ENCODE peak calls at places on chromosomes 5 and 9, in ten cellular contexts. One of them, this sample, is unnamed.

GRCh38 chr9:99720455-99721050 is 101.1 kb upstream of the NR4A3 start:
- DNase-seq in CD8-positive, alpha-beta T cell: no peak
- DNase-seq in fibroblast of lung: peak; percentile 33
- DNase-seq in endothelial cell: no peak
- DNase-seq in spleen: no peak
- DNase-seq in neural progenitor cell: no peak
- DNase-seq in CD14-positive monocyte: no peak
- DNase-seq in natural killer cell: no peak
- DNase-seq in cardiac muscle cell: peak; percentile 7
- DNase-seq in GM20000: peak; percentile 31
- DNase-seq in this sample: no peak

GRCh38 chr9:77977210-77977611 is 54.4 kb downstream of the GNAQ start:
- DNase-seq in fibroblast of lung: peak; percentile 81
- DNase-seq in endothelial cell: peak; percentile 74
- DNase-seq in CD14-positive monocyte: peak; percentile 53
- DNase-seq in cardiac muscle cell: peak; percentile 86
- DNase-seq in GM20000: peak; percentile 21
- DNase-seq in natural killer cell: peak; percentile 24
- DNase-seq in CD8-positive, alpha-beta T cell: no peak
- DNase-seq in neural progenitor cell: peak; percentile 39
- DNase-seq in spleen: no peak
- DNase-seq in this sample: no peak

GRCh38 chr5:378976-379742 is 57.6 kb downstream of the AHRR start:
- DNase-seq in cardiac muscle cell: no peak
- DNase-seq in endothelial cell: no peak
- DNase-seq in fibroblast of lung: no peak
- DNase-seq in CD8-positive, alpha-beta T cell: no peak
- DNase-seq in spleen: peak; percentile 58
- DNase-seq in natural killer cell: no peak
- DNase-seq in CD14-positive monocyte: peak; percentile 8
- DNase-seq in GM20000: no peak
- DNase-seq in neural progenitor cell: no peak
- DNase-seq in this sample: no peak

GRCh38 chr9:127698985-127699670 is 7.7 kb upstream of the CFAP157 start:
- DNase-seq in CD14-positive monocyte: peak; percentile 99
- DNase-seq in GM20000: peak; percentile 95
- DNase-seq in CD8-positive, alpha-beta T cell: peak; percentile 73
- DNase-seq in spleen: peak; percentile 96
- DNase-seq in endothelial cell: peak; percentile 91
- DNase-seq in cardiac muscle cell: peak; percentile 99
- DNase-seq in natural killer cell: peak; percentile 89
- DNase-seq in fibroblast of lung: peak; percentile 97
- DNase-seq in neural progenitor cell: peak; percentile 97
- DNase-seq in this sample: peak; percentile 100

GRCh38 chr5:15791859-15792258 is 291.9 kb downstream of the FBXL7 start:
- DNase-seq in cardiac muscle cell: no peak
- DNase-seq in CD8-positive, alpha-beta T cell: no peak
- DNase-seq in endothelial cell: no peak
- DNase-seq in GM20000: no peak
- DNase-seq in CD14-positive monocyte: no peak
- DNase-seq in neural progenitor cell: no peak
- DNase-seq in fibroblast of lung: peak; percentile 18
- DNase-seq in natural killer cell: no peak
- DNase-seq in spleen: no peak
- DNase-seq in this sample: no peak

GRCh38 chr5:111194925-111195324 is 29.3 kb upstream of the CAMK4 start:
- DNase-seq in endothelial cell: no peak
- DNase-seq in neural progenitor cell: no peak
- DNase-seq in natural killer cell: no peak
- DNase-seq in fibroblast of lung: peak; percentile 31
- DNase-seq in cardiac muscle cell: no peak
- DNase-seq in spleen: no peak
- DNase-seq in GM20000: no peak
- DNase-seq in CD14-positive monocyte: no peak
- DNase-seq in CD8-positive, alpha-beta T cell: no peak
- DNase-seq in this sample: no peak

GRCh38 chr9:125758986-125759811 is 12.0 kb downstream of the PBX3 start:
- DNase-seq in cardiac muscle cell: peak; percentile 32
- DNase-seq in spleen: peak; percentile 77
- DNase-seq in neural progenitor cell: peak; percentile 45
- DNase-seq in fibroblast of lung: no peak
- DNase-seq in CD8-positive, alpha-beta T cell: no peak
- DNase-seq in GM20000: no peak
- DNase-seq in CD14-positive monocyte: peak; percentile 81
- DNase-seq in endothelial cell: no peak
- DNase-seq in natural killer cell: no peak
- DNase-seq in this sample: no peak

GRCh38 chr5:142433526-142434321 is 108.9 kb upstream of the SPRY4 start:
- DNase-seq in CD14-positive monocyte: no peak
- DNase-seq in neural progenitor cell: no peak
- DNase-seq in endothelial cell: no peak
- DNase-seq in cardiac muscle cell: peak; percentile 81
- DNase-seq in spleen: no peak
- DNase-seq in natural killer cell: no peak
- DNase-seq in fibroblast of lung: peak; percentile 42
- DNase-seq in CD8-positive, alpha-beta T cell: no peak
- DNase-seq in GM20000: no peak
- DNase-seq in this sample: no peak

GRCh38 chr9:82183181-82183860 is 194.7 kb downstream of the SPATA31D1 start:
- DNase-seq in CD8-positive, alpha-beta T cell: no peak
- DNase-seq in spleen: no peak
- DNase-seq in natural killer cell: no peak
- DNase-seq in endothelial cell: no peak
- DNase-seq in cardiac muscle cell: peak; percentile 3
- DNase-seq in GM20000: no peak
- DNase-seq in fibroblast of lung: no peak
- DNase-seq in CD14-positive monocyte: no peak
- DNase-seq in neural progenitor cell: no peak
- DNase-seq in this sample: no peak

GRCh38 chr5:2780421-2781171 is 29.1 kb upstream of the IRX2 start:
- DNase-seq in natural killer cell: no peak
- DNase-seq in neural progenitor cell: no peak
- DNase-seq in fibroblast of lung: no peak
- DNase-seq in endothelial cell: no peak
- DNase-seq in spleen: no peak
- DNase-seq in cardiac muscle cell: no peak
- DNase-seq in GM20000: no peak
- DNase-seq in CD14-positive monocyte: no peak
- DNase-seq in CD8-positive, alpha-beta T cell: no peak
- DNase-seq in this sample: peak; percentile 87

GRCh38 chr5:138568061-138568824 is 7.0 kb downstream of the HSPA9 start:
- DNase-seq in CD14-positive monocyte: no peak
- DNase-seq in neural progenitor cell: no peak
- DNase-seq in endothelial cell: no peak
- DNase-seq in cardiac muscle cell: no peak
- DNase-seq in natural killer cell: no peak
- DNase-seq in fibroblast of lung: no peak
- DNase-seq in GM20000: no peak
- DNase-seq in CD8-positive, alpha-beta T cell: no peak
- DNase-seq in spleen: no peak
- DNase-seq in this sample: no peak

GRCh38 chr5:10018670-10019069 is 231.0 kb downstream of the ATPSCKMT start:
- DNase-seq in CD8-positive, alpha-beta T cell: no peak
- DNase-seq in fibroblast of lung: peak; percentile 91
- DNase-seq in GM20000: peak; percentile 0
- DNase-seq in neural progenitor cell: no peak
- DNase-seq in natural killer cell: no peak
- DNase-seq in spleen: no peak
- DNase-seq in cardiac muscle cell: peak; percentile 93
- DNase-seq in CD14-positive monocyte: no peak
- DNase-seq in endothelial cell: no peak
- DNase-seq in this sample: peak; percentile 77

GRCh38 chr5:1474183-1474839 is 29.1 kb upstream of the SLC6A3 start:
- DNase-seq in natural killer cell: no peak
- DNase-seq in spleen: peak; percentile 76
- DNase-seq in CD8-positive, alpha-beta T cell: no peak
- DNase-seq in endothelial cell: no peak
- DNase-seq in fibroblast of lung: no peak
- DNase-seq in cardiac muscle cell: no peak
- DNase-seq in CD14-positive monocyte: no peak
- DNase-seq in GM20000: no peak
- DNase-seq in neural progenitor cell: no peak
- DNase-seq in this sample: no peak

DNA sequence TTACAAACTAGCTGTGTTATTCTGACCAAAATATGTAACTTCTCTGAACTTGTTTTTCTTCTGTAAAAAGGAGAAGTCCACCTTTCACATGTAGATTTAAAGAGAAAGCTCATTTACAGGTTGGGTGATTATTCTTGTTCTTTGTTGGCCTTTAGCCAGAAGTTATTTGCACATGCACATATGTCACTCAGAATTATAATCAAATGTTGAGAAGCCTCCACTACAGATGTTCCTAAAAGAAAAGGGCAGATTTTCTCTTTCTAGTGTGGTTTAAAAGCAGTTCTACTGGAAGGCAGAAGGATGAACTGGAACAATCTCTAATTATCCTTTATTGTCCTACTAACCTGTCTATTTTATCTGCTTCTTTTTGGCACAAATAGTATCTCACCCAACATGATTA is 209.8 kb upstream of the ELAVL2 start:
- DNase-seq in spleen: no peak
- DNase-seq in CD14-positive monocyte: no peak
- DNase-seq in neural progenitor cell: no peak
- DNase-seq in fibroblast of lung: no peak
- DNase-seq in CD8-positive, alpha-beta T cell: no peak
- DNase-seq in GM20000: no peak
- DNase-seq in endothelial cell: no peak
- DNase-seq in cardiac muscle cell: no peak
- DNase-seq in natural killer cell: no peak
- DNase-seq in this sample: no peak
- TF ChIP-seq CTCF in spleen: no peak
- TF ChIP-seq CTCF in CD14-positive monocyte: no peak
- TF ChIP-seq CTCF in neural progenitor cell: no peak
- TF ChIP-seq CTCF in fibroblast of lung: no peak
- TF ChIP-seq CTCF in CD8-positive, alpha-beta T cell: no peak
- TF ChIP-seq CTCF in GM20000: no peak
- TF ChIP-seq CTCF in endothelial cell: no peak
- TF ChIP-seq CTCF in cardiac muscle cell: no peak
- TF ChIP-seq CTCF in natural killer cell: no peak
- TF ChIP-seq CTCF in this sample: no peak

GRCh38 chr9:73565026-73565425 is 413.4 kb downstream of the ANXA1 start:
- DNase-seq in fibroblast of lung: no peak
- DNase-seq in GM20000: no peak
- DNase-seq in cardiac muscle cell: peak; percentile 17
- DNase-seq in CD8-positive, alpha-beta T cell: no peak
- DNase-seq in endothelial cell: no peak
- DNase-seq in natural killer cell: no peak
- DNase-seq in spleen: no peak
- DNase-seq in neural progenitor cell: no peak
- DNase-seq in CD14-positive monocyte: no peak
- DNase-seq in this sample: no peak

GRCh38 chr9:73566627-73567026 is 415.0 kb downstream of the ANXA1 start:
- DNase-seq in cardiac muscle cell: no peak
- DNase-seq in endothelial cell: no peak
- DNase-seq in CD8-positive, alpha-beta T cell: no peak
- DNase-seq in neural progenitor cell: no peak
- DNase-seq in GM20000: no peak
- DNase-seq in CD14-positive monocyte: no peak
- DNase-seq in natural killer cell: no peak
- DNase-seq in fibroblast of lung: no peak
- DNase-seq in spleen: no peak
- DNase-seq in this sample: no peak

GRCh38 chr9:73565833-73566465 is 414.3 kb downstream of the ANXA1 start:
- DNase-seq in natural killer cell: no peak
- DNase-seq in endothelial cell: peak; percentile 21
- DNase-seq in cardiac muscle cell: peak; percentile 59
- DNase-seq in fibroblast of lung: no peak
- DNase-seq in CD8-positive, alpha-beta T cell: no peak
- DNase-seq in CD14-positive monocyte: no peak
- DNase-seq in spleen: no peak
- DNase-seq in GM20000: peak; percentile 2
- DNase-seq in neural progenitor cell: peak; percentile 59
- DNase-seq in this sample: no peak
- TF ChIP-seq CTCF in natural killer cell: no peak
- TF ChIP-seq CTCF in endothelial cell: no peak
- TF ChIP-seq CTCF in cardiac muscle cell: peak; percentile 55
- TF ChIP-seq CTCF in fibroblast of lung: no peak
- TF ChIP-seq CTCF in CD8-positive, alpha-beta T cell: no peak
- TF ChIP-seq CTCF in CD14-positive monocyte: peak; percentile 11
- TF ChIP-seq CTCF in spleen: no peak
- TF ChIP-seq CTCF in GM20000: peak; percentile 50
- TF ChIP-seq CTCF in neural progenitor cell: peak; percentile 71
- TF ChIP-seq CTCF in this sample: no peak

DNA sequence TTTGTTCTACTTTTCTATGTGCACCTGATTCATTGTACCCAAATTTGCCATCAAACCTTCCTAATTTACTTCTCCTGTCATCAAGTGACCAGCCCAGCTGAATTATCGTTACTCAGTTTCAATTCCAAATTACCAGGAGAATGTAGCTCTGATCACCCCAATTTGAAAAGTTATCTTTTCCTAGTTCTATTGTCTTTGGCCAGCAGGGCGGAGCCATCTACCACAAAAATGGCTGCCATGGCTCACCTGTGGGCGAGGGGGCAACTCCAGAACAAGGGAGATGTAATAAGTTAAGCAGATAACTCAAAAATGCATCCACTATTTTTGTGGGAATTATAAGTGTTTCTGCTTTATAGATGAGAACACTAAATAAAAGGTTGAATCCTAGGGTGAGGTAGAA is 133.8 kb upstream of the MOCS2 start:
- DNase-seq in natural killer cell: no peak
- DNase-seq in endothelial cell: no peak
- DNase-seq in CD14-positive monocyte: no peak
- DNase-seq in GM20000: no peak
- DNase-seq in CD8-positive, alpha-beta T cell: no peak
- DNase-seq in cardiac muscle cell: no peak
- DNase-seq in neural progenitor cell: no peak
- DNase-seq in fibroblast of lung: no peak
- DNase-seq in spleen: no peak
- DNase-seq in this sample: no peak
- TF ChIP-seq CTCF in natural killer cell: no peak
- TF ChIP-seq CTCF in endothelial cell: no peak
- TF ChIP-seq CTCF in CD14-positive monocyte: no peak
- TF ChIP-seq CTCF in GM20000: no peak
- TF ChIP-seq CTCF in CD8-positive, alpha-beta T cell: no peak
- TF ChIP-seq CTCF in cardiac muscle cell: no peak
- TF ChIP-seq CTCF in neural progenitor cell: peak; percentile 14
- TF ChIP-seq CTCF in fibroblast of lung: no peak
- TF ChIP-seq CTCF in spleen: no peak
- TF ChIP-seq CTCF in this sample: no peak

GRCh38 chr9:85112933-85113418 is 443.4 kb downstream of the NTRK2 start:
- DNase-seq in cardiac muscle cell: no peak
- DNase-seq in fibroblast of lung: no peak
- DNase-seq in neural progenitor cell: no peak
- DNase-seq in spleen: no peak
- DNase-seq in natural killer cell: no peak
- DNase-seq in CD14-positive monocyte: no peak
- DNase-seq in endothelial cell: no peak
- DNase-seq in GM20000: no peak
- DNase-seq in CD8-positive, alpha-beta T cell: no peak
- DNase-seq in this sample: no peak

GRCh38 chr9:85108806-85109205 is 439.3 kb downstream of the NTRK2 start:
- DNase-seq in GM20000: no peak
- DNase-seq in endothelial cell: no peak
- DNase-seq in neural progenitor cell: no peak
- DNase-seq in CD14-positive monocyte: no peak
- DNase-seq in CD8-positive, alpha-beta T cell: no peak
- DNase-seq in fibroblast of lung: no peak
- DNase-seq in natural killer cell: no peak
- DNase-seq in cardiac muscle cell: no peak
- DNase-seq in spleen: no peak
- DNase-seq in this sample: no peak

GRCh38 chr9:85112376-85112775 is 442.8 kb downstream of the NTRK2 start:
- DNase-seq in cardiac muscle cell: no peak
- DNase-seq in neural progenitor cell: no peak
- DNase-seq in natural killer cell: no peak
- DNase-seq in CD8-positive, alpha-beta T cell: no peak
- DNase-seq in CD14-positive monocyte: no peak
- DNase-seq in endothelial cell: no peak
- DNase-seq in spleen: no peak
- DNase-seq in fibroblast of lung: no peak
- DNase-seq in GM20000: no peak
- DNase-seq in this sample: no peak

GRCh38 chr9:85108229-85108628 is 438.7 kb downstream of the NTRK2 start:
- DNase-seq in GM20000: no peak
- DNase-seq in neural progenitor cell: no peak
- DNase-seq in endothelial cell: no peak
- DNase-seq in CD14-positive monocyte: no peak
- DNase-seq in natural killer cell: no peak
- DNase-seq in spleen: no peak
- DNase-seq in cardiac muscle cell: no peak
- DNase-seq in CD8-positive, alpha-beta T cell: no peak
- DNase-seq in fibroblast of lung: no peak
- DNase-seq in this sample: no peak
- TF ChIP-seq CTCF in GM20000: no peak
- TF ChIP-seq CTCF in neural progenitor cell: no peak
- TF ChIP-seq CTCF in endothelial cell: no peak
- TF ChIP-seq CTCF in CD14-positive monocyte: no peak
- TF ChIP-seq CTCF in natural killer cell: no peak
- TF ChIP-seq CTCF in spleen: no peak
- TF ChIP-seq CTCF in cardiac muscle cell: no peak
- TF ChIP-seq CTCF in CD8-positive, alpha-beta T cell: no peak
- TF ChIP-seq CTCF in fibroblast of lung: no peak
- TF ChIP-seq CTCF in this sample: no peak

This sample was measured in RWPE1.